ENCODE peak calls at places on chromosome 6, in five cellular contexts. One of them, this sample, is unnamed.

GRCh38 chr6:56838965-56839364 is 115.9 kb upstream of the BEND6 start:
- DNase-seq in HCT116: no peak
- DNase-seq in astrocyte: no peak
- DNase-seq in fibroblast of lung: no peak
- DNase-seq in IMR-90: no peak
- DNase-seq in this sample: no peak

GRCh38 chr6:109420751-109421150 is 19.7 kb downstream of the PPIL6 start:
- DNase-seq in HCT116: no peak
- DNase-seq in astrocyte: no peak
- DNase-seq in fibroblast of lung: no peak
- DNase-seq in IMR-90: no peak
- DNase-seq in this sample: no peak

GRCh38 chr6:133130863-133131262 is 110.3 kb upstream of the EYA4 start:
- DNase-seq in HCT116: peak
- DNase-seq in astrocyte: peak
- DNase-seq in fibroblast of lung: peak
- DNase-seq in IMR-90: peak
- DNase-seq in this sample: peak

GRCh38 chr6:90214461-90214860 is 82.2 kb downstream of the BACH2 start:
- DNase-seq in HCT116: no peak
- DNase-seq in astrocyte: no peak
- DNase-seq in fibroblast of lung: no peak
- DNase-seq in IMR-90: no peak
- DNase-seq in this sample: no peak

GRCh38 chr6:25487012-25487411 is 165.0 kb upstream of the SCGN start:
- DNase-seq in HCT116: no peak
- DNase-seq in astrocyte: no peak
- DNase-seq in fibroblast of lung: no peak
- DNase-seq in IMR-90: no peak
- DNase-seq in this sample: no peak

GRCh38 chr6:101226677-101227135 is 166.8 kb upstream of the GRIK2 start:
- DNase-seq in HCT116: peak
- DNase-seq in astrocyte: peak
- DNase-seq in fibroblast of lung: peak
- DNase-seq in IMR-90: peak
- DNase-seq in this sample: peak

GRCh38 chr6:50128420-50129005 is 78.8 kb upstream of the DEFB112 start:
- DNase-seq in HCT116: no peak
- DNase-seq in astrocyte: no peak
- DNase-seq in fibroblast of lung: peak
- DNase-seq in IMR-90: peak
- DNase-seq in this sample: peak

GRCh38 chr6:38146021-38146657 is 326.6 kb downstream of the ZFAND3 start:
- DNase-seq in HCT116: no peak
- DNase-seq in astrocyte: no peak
- DNase-seq in fibroblast of lung: no peak
- DNase-seq in IMR-90: peak
- DNase-seq in this sample: no peak

GRCh38 chr6:111534366-111534765 is 51.3 kb upstream of the REV3L start:
- DNase-seq in HCT116: no peak
- DNase-seq in astrocyte: peak
- DNase-seq in fibroblast of lung: peak
- DNase-seq in IMR-90: peak
- DNase-seq in this sample: no peak

GRCh38 chr6:79993012-79993910 is 11.2 kb upstream of the TTK start:
- DNase-seq in HCT116: no peak
- DNase-seq in astrocyte: no peak
- DNase-seq in fibroblast of lung: no peak
- DNase-seq in IMR-90: no peak
- DNase-seq in this sample: no peak

GRCh38 chr6:79993911-79994309 is 10.5 kb upstream of the TTK start:
- DNase-seq in HCT116: no peak
- DNase-seq in astrocyte: no peak
- DNase-seq in fibroblast of lung: no peak
- DNase-seq in IMR-90: no peak
- DNase-seq in this sample: no peak

GRCh38 chr6:80001337-80001736 is 3.1 kb upstream of the TTK start:
- DNase-seq in HCT116: no peak
- DNase-seq in astrocyte: no peak
- DNase-seq in fibroblast of lung: no peak
- DNase-seq in IMR-90: no peak
- DNase-seq in this sample: no peak

GRCh38 chr6:79997728-79998127 is 6.7 kb upstream of the TTK start:
- DNase-seq in HCT116: no peak
- DNase-seq in astrocyte: no peak
- DNase-seq in fibroblast of lung: no peak
- DNase-seq in IMR-90: no peak
- DNase-seq in this sample: no peak
- H3K4me2 ChIP-seq in HCT116: no peak
- H3K4me2 ChIP-seq in astrocyte: no peak
- H3K4me2 ChIP-seq in fibroblast of lung: no peak
- H3K4me2 ChIP-seq in IMR-90: no peak
- H3K4me2 ChIP-seq in this sample: no peak

DNA sequence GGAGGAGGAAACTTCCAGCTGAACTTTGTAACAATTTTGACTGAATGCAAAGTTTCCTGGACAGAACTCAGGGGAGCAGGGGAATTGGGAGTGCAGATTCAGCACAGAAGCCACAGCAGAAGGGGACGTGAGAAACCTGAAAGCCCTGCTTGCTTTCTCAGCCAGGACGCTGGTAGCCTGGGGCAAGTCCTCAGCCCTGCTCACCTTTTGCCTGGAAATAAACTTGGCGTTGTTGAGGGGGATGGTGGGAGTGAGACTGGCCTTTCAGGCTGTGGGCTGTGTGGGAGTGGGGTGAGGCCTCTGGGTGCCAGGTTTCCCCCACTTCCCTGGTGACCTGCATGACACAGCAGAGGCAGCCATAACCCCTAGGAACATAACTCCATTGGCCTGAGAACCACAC is 238.1 kb upstream of the HS3ST5 start:
- DNase-seq in HCT116: no peak
- DNase-seq in astrocyte: no peak
- DNase-seq in fibroblast of lung: no peak
- DNase-seq in IMR-90: no peak
- DNase-seq in this sample: no peak
- H3K4me2 ChIP-seq in HCT116: no peak
- H3K4me2 ChIP-seq in astrocyte: no peak
- H3K4me2 ChIP-seq in fibroblast of lung: no peak
- H3K4me2 ChIP-seq in IMR-90: no peak
- H3K4me2 ChIP-seq in this sample: no peak

GRCh38 chr6:30754631-30755030 is 10.3 kb upstream of the IER3 start:
- DNase-seq in HCT116: no peak
- DNase-seq in astrocyte: peak
- DNase-seq in fibroblast of lung: peak
- DNase-seq in IMR-90: peak
- DNase-seq in this sample: no peak
- H3K4me2 ChIP-seq in HCT116: peak
- H3K4me2 ChIP-seq in astrocyte: peak
- H3K4me2 ChIP-seq in fibroblast of lung: no peak
- H3K4me2 ChIP-seq in IMR-90: no peak
- H3K4me2 ChIP-seq in this sample: no peak

DNA sequence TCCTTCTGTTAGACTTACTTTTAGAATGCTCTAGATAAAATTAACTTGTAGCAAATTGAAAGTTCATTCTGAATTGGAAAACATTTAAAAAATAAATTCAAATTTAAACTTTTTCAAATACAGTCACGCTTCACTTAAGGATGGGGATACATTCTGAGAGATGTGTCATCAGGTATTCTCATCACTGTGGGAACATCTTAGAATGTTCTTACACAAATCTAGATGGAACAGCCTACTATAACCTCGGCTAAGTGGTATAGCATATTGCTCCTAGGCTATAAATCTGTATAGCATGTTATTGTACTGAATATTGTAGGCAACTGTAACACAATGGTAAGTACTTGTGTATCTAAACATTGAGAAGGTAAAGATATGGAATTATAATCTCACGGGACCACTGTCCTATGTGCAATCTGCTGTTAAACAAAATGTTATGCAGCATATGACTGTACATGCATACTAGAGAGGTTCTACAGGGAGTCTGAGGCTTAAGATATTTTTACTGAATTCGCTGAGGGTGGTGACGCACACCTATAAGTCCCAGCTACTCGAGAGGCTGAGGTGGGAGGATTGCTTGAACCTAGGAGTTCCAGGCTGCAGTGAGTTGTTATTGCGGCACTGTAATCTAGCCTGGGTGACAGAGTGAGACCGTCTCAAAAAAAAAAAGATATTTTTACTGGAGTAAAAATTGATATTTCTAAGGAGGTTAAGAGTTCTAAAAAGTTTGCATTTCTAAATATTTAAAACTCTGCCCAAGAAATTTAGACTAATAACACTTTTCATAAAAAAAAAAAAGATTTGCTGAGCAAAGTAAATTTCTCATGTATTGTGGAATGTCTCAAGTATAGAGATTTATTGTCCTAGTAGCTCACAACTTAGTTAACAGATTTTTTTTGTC is 87.3 kb upstream of the TULP1 start:
- DNase-seq in HCT116: no peak
- DNase-seq in astrocyte: no peak
- DNase-seq in fibroblast of lung: peak
- DNase-seq in IMR-90: peak
- DNase-seq in this sample: no peak
- H3K4me2 ChIP-seq in HCT116: peak
- H3K4me2 ChIP-seq in astrocyte: no peak
- H3K4me2 ChIP-seq in fibroblast of lung: no peak
- H3K4me2 ChIP-seq in IMR-90: no peak
- H3K4me2 ChIP-seq in this sample: peak

GRCh38 chr6:4349931-4350330 is 214.6 kb upstream of the ECI2 start:
- DNase-seq in HCT116: no peak
- DNase-seq in astrocyte: no peak
- DNase-seq in fibroblast of lung: no peak
- DNase-seq in IMR-90: no peak
- DNase-seq in this sample: no peak

GRCh38 chr6:4348462-4349112 is 213.2 kb upstream of the ECI2 start:
- DNase-seq in HCT116: no peak
- DNase-seq in astrocyte: no peak
- DNase-seq in fibroblast of lung: peak
- DNase-seq in IMR-90: peak
- DNase-seq in this sample: no peak

GRCh38 chr6:4346659-4347333 is 211.4 kb upstream of the ECI2 start:
- DNase-seq in HCT116: no peak
- DNase-seq in astrocyte: no peak
- DNase-seq in fibroblast of lung: peak
- DNase-seq in IMR-90: peak
- DNase-seq in this sample: no peak

GRCh38 chr6:4349323-4349722 is 213.9 kb upstream of the ECI2 start:
- DNase-seq in HCT116: no peak
- DNase-seq in astrocyte: no peak
- DNase-seq in fibroblast of lung: no peak
- DNase-seq in IMR-90: no peak
- DNase-seq in this sample: no peak

DNA sequence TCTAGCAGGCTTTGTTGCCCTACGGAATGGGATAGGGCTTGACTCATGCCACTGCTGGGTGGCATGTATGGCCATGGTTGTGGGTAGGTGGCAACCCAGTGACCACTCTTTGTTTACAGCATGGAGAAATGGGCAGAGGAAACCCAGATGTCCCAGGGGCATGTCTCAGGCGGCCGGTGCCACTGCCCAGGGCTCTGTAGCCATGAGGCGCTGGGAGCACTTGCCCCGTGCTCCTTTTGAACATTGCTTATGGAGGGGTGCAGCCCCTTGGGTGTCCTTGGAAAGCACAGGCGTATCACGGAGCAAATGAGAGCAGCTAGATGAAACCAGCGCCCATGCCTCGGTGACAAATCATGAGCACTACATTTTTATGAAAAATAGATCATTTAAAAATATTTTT is 212.5 kb upstream of the ECI2 start:
- DNase-seq in HCT116: no peak
- DNase-seq in astrocyte: no peak
- DNase-seq in fibroblast of lung: no peak
- DNase-seq in IMR-90: no peak
- DNase-seq in this sample: no peak
- H3K4me2 ChIP-seq in HCT116: no peak
- H3K4me2 ChIP-seq in astrocyte: no peak
- H3K4me2 ChIP-seq in fibroblast of lung: no peak
- H3K4me2 ChIP-seq in IMR-90: no peak
- H3K4me2 ChIP-seq in this sample: no peak

DNA sequence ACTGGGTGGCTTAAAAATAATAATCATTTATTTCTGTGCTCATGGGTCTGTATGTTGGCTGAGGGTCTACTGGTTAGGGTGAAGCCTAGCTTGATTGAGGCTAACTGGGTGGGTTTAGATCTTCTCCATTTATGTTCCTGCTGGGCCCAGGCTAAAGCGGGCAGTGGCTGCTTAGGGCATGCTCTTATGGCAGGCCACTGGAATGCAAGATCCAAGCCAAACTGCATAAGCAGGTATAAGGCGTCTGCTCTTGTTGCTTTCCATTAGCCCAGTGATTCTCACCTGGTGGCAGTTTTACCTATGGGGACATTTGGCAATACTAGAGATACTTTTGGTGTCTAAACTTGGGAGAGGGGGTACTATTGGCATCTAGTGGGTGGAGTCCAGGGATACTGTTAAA is 44.5 kb downstream of the QKI start:
- DNase-seq in HCT116: no peak
- DNase-seq in astrocyte: no peak
- DNase-seq in fibroblast of lung: peak
- DNase-seq in IMR-90: no peak
- DNase-seq in this sample: no peak
- H3K4me2 ChIP-seq in HCT116: no peak
- H3K4me2 ChIP-seq in astrocyte: peak
- H3K4me2 ChIP-seq in fibroblast of lung: peak
- H3K4me2 ChIP-seq in IMR-90: peak
- H3K4me2 ChIP-seq in this sample: peak

GRCh38 chr6:47145212-47145611 is 103.1 kb upstream of the ADGRF1 start:
- DNase-seq in HCT116: no peak
- DNase-seq in astrocyte: peak
- DNase-seq in fibroblast of lung: peak
- DNase-seq in IMR-90: peak
- DNase-seq in this sample: no peak

GRCh38 chr6:47138046-47138445 is 95.9 kb upstream of the ADGRF1 start:
- DNase-seq in HCT116: no peak
- DNase-seq in astrocyte: peak
- DNase-seq in fibroblast of lung: peak
- DNase-seq in IMR-90: peak
- DNase-seq in this sample: no peak

GRCh38 chr6:47144306-47144705 is 102.2 kb upstream of the ADGRF1 start:
- DNase-seq in HCT116: no peak
- DNase-seq in astrocyte: peak
- DNase-seq in fibroblast of lung: peak
- DNase-seq in IMR-90: peak
- DNase-seq in this sample: no peak

GRCh38 chr6:47141166-47141565 is 99.0 kb upstream of the ADGRF1 start:
- DNase-seq in HCT116: no peak
- DNase-seq in astrocyte: no peak
- DNase-seq in fibroblast of lung: no peak
- DNase-seq in IMR-90: no peak
- DNase-seq in this sample: no peak

DNA sequence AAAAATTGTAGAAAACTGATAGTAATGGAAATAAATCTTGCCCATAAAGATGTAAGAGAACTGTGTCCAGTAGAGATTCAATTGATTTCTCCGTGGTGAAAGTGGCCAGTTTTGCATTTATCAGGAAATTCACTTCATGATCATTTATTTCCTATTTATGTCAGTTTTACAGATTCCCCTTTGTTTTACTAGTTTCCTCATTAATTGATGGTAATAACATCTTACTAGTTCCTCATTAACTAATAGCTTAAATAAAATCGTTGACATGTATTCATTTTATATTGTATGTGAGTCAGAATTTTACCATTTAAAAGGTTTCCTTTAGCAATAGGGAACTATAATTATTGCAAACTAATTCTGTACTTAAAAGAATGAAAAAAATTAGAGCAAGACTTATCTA is 99.8 kb upstream of the ADGRF1 start:
- DNase-seq in HCT116: no peak
- DNase-seq in astrocyte: no peak
- DNase-seq in fibroblast of lung: no peak
- DNase-seq in IMR-90: no peak
- DNase-seq in this sample: no peak
- H3K4me2 ChIP-seq in HCT116: no peak
- H3K4me2 ChIP-seq in astrocyte: no peak
- H3K4me2 ChIP-seq in fibroblast of lung: no peak
- H3K4me2 ChIP-seq in IMR-90: no peak
- H3K4me2 ChIP-seq in this sample: no peak

This sample was measured in A549.